ENCODE peak calls at places on chromosomes 4 and X, in six cellular contexts. B is fibroblast of lung, R is A549, V is colonic mucosa, Y is heart right ventricle, X is Peyer's patch. F is an unnamed sample. For H3K4me1, the result is how much of the 10 kb centered on the place peaks cover.

GRCh38 chrX:85859426-85859825 is 187.9 kb downstream of the CHM start:
- DNase-seq in V (no peak), B (no peak), Y (no peak), R (no peak), X (no peak), F (no peak)

GRCh38 chr4:52019941-52020657 is at the start of gene LRRC66:
- DNase-seq in V (peak), Y (no peak), B (peak), X (peak), R (no peak), F (no peak)

GRCh38 chr4:153976954-153977353 is 188.1 kb upstream of the SFRP2 start:
- DNase-seq in V (no peak), B (no peak), R (no peak), X (no peak), Y (no peak), F (no peak)

GRCh38 chr4:172708184-172708583 is 460.4 kb upstream of the GALNT7 start:
- DNase-seq in V (no peak), Y (no peak), X (no peak), B (no peak), R (no peak), F (no peak)

GRCh38 chrX:39728025-39728424 is 369.7 kb downstream of the BCOR start:
- DNase-seq in Y (no peak), V (no peak), B (no peak), R (no peak), X (no peak), F (no peak)

GRCh38 chr4:27368781-27369180 is 508.1 kb downstream of the STIM2 start:
- DNase-seq in Y (no peak), R (no peak), X (no peak), V (no peak), B (no peak), F (no peak)

GRCh38 chr4:121733942-121734341 is 31.0 kb downstream of the SMIM43 start:
- DNase-seq in B (no peak), X (no peak), R (no peak), V (no peak), Y (no peak), F (no peak)

GRCh38 chr4:145207934-145208333 is 27.5 kb upstream of the OTUD4 start:
- DNase-seq in Y (no peak), B (no peak), V (no peak), R (no peak), X (no peak), F (no peak)

GRCh38 chr4:139841464-139842195 is 176.0 kb downstream of the MGST2 start:
- DNase-seq in V (peak), B (no peak), Y (no peak), R (no peak), X (peak), F (peak)

GRCh38 chr4:123305746-123306145 is 90.8 kb upstream of the SPRY1 start:
- DNase-seq in Y (no peak), B (no peak), X (no peak), V (no peak), R (no peak), F (no peak)

GRCh38 chr4:8893624-8894423 is 22.2 kb upstream of the HMX1 start:
- DNase-seq in V (no peak), Y (no peak), R (no peak), X (no peak), B (no peak), F (peak)

GRCh38 chrX:109954955-109955354 is 48.0 kb upstream of the TMEM164 start:
- DNase-seq in V (no peak), B (no peak), X (no peak), R (no peak), Y (no peak), F (no peak)

GRCh38 chr4:26088433-26088928 is 174.5 kb downstream of the SMIM20 start:
- DNase-seq in R (no peak), X (no peak), B (peak), Y (no peak), V (no peak), F (no peak)

GRCh38 chr4:156322592-156322991 is 368.9 kb upstream of the CTSO start:
- DNase-seq in X (no peak), Y (no peak), R (no peak), V (no peak), B (peak), F (no peak)

GRCh38 chrX:153638436-153639176 is 8.4 kb upstream of the DUSP9 start:
- DNase-seq in V (no peak), R (no peak), X (peak), Y (no peak), B (no peak), F (no peak)

GRCh38 chr4:74376888-74377483 is 12.0 kb downstream of the EREG start:
- DNase-seq in B (peak), R (peak), Y (no peak), X (no peak), V (no peak), F (no peak)

GRCh38 chr4:26298198-26298950 is 22.4 kb upstream of the RBPJ start:
- DNase-seq in X (no peak), V (no peak), Y (no peak), B (peak), R (no peak), F (no peak)

GRCh38 chrX:111568356-111568755 is 56.9 kb downstream of the SERTM2 start:
- DNase-seq in X (no peak), R (peak), Y (no peak), V (no peak), B (no peak), F (no peak)

GRCh38 chr4:56320293-56320692 is 67.0 kb downstream of the AASDH start:
- DNase-seq in X (no peak), B (peak), Y (no peak), R (no peak), V (no peak), F (no peak)

DNA sequence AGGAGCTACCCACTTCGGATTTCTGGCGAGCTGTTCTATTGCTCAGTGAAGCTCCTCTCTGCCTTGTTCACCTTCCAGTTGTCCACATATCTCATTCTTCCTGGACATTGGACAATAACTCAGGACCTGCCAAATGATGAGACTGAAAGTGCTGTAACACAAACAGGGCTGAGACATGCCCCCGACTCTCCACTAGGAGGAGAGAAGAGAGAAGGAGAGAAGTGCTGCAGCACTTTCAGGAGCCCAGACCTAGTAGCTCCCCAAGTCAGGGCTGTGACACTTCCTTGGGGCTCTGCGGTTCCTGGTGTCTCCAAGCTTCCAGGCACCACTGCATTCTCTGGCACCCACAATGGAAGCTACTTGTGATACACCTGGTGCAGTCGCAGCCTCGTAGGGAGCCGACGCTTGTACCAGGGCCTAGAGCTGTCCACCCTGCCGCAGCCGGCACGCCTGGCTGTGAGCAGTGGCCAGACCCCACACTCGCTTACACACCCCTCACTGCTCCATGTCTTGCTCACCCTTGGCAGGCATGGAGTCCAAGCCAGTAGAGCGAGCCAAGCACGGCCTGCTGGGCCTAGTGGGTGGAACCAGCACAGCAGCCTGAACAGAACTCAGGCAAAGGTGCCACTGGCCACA is 234.9 kb downstream of the TECRL start:
- DNase-seq in R (no peak), B (no peak), V (no peak), Y (no peak), X (no peak), F (no peak)
- TF ChIP-seq CTCF in R (no peak), B (no peak), V (no peak), Y (no peak), X (no peak), F (no peak)

DNA sequence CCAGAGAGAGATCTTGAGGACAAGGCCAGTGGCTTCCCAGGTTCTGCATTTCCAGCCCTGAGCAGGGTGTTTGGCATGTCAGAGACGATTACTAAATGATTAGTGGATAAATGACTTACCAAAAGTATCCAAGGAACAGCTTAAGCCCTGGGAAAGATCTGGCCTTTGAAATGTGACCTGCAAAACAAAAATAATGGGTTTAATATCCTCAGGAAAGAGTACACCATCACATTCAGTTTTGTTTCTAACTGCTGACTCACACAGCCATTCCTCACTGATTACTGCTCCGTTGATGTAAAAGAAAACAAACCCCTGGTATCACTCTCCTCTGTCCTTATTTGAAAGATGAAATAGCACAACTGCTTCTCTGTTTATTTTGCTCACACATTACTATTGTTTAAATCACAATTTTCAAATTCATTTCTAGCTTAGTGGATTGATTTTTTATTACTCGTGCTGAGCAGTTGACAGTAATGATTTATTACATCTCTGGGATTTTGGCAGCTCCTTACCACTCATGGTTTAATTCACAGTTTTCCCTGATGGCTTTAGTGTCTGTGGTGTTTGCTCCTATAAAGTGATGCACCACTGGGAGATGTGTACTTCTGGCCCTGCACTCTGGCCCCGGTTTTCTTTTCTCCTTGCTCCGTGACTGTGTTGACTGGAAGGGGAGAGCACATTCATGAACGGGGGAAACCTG is 117.0 kb downstream of the CBLL2 start:
- DNase-seq in R (no peak), Y (no peak), X (no peak), V (no peak), B (peak), F (no peak)
- H3K27ac ChIP-seq in R (no peak), Y (no peak), X (no peak), V (no peak), B (no peak), F (no peak)

GRCh38 chr4:86976801-86977485 is 42.1 kb downstream of the AFF1 start:
- DNase-seq in Y (no peak), R (no peak), B (no peak), X (no peak), V (no peak), F (no peak)
- H3K4me1 ChIP-seq in Y (under half), R (half or more), B (under half), X (under half), V (under half), F (under half)

DNA sequence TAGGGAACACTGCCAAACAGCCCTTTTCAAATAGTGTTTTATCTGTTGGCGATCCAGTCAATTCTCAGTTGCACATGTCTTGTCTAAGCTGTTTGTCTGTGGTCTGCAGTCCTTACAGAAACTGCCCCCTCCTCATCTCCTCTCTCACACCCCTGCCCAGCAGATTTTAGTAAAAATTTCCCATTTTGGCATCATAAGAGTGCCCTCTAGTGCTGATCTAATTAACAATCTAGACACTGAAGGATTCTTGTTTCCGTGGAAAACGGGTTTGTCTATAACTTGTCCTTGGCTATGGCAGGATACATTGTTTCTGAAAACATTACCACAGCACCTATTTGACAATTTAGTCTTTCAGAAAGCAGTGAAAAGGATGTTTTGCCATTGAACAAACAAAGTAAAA is 227.2 kb upstream of the MBNL3 start:
- DNase-seq in B (peak), V (no peak), R (no peak), X (no peak), Y (no peak), F (no peak)
- TF ChIP-seq CTCF in B (peak), V (no peak), R (peak), X (no peak), Y (no peak), F (no peak)

GRCh38 chr4:7826176-7826908 is 113.3 kb downstream of the AFAP1 start:
- DNase-seq in Y (no peak), V (no peak), X (no peak), R (no peak), B (no peak), F (no peak)
- H3K27ac ChIP-seq in Y (peak), V (no peak), X (no peak), R (no peak), B (no peak), F (no peak)